ENCODE peak calls at places on chromosomes 5 and 9, in nine cellular contexts. V is stomach; A is stimulated activated naive B cell treated with anti-CD40 and anti-IgM and Interleukin-4, amounts not matched to agents 10 μg/mL and 1 μg/mL and 100 μg/mL, for 72 hours; T is NCI-H69; J is nucleus accumbens; K is astrocyte of the spinal cord; Q is stimulated activated naive CD8-positive, alpha-beta T cell treated with anti-CD3 and anti-CD28 coated beads, Interleukin-15, amount 100 ng/mL, for 72 hours; H is amniotic stem cell; U is GM12891. M is an unnamed sample.

GRCh38 chr5:78518365-78519197 is 130.0 kb downstream of the LHFPL2 start:
- DNase-seq in A (no peak), V (peak), U (no peak), T (no peak), K (peak), H (peak), J (no peak), Q (no peak), M (peak)

GRCh38 chr5:113380299-113381014 is 54.3 kb downstream of the TSSK1B start:
- DNase-seq in H (no peak), Q (no peak), T (no peak), U (no peak), V (no peak), K (no peak), A (no peak), J (no peak), M (peak)

GRCh38 chr9:4238522-4238921 is 61.3 kb downstream of the GLIS3 start:
- DNase-seq in K (peak), Q (no peak), V (no peak), T (no peak), J (no peak), H (no peak), U (no peak), A (no peak), M (peak)

GRCh38 chr9:88890546-88890945 is 100.7 kb upstream of the S1PR3 start:
- DNase-seq in Q (no peak), J (no peak), K (no peak), H (no peak), A (no peak), V (no peak), U (no peak), T (no peak), M (no peak)

GRCh38 chr5:59799668-59800374 is 93.7 kb downstream of the PDE4D start:
- DNase-seq in V (no peak), U (no peak), Q (peak), J (no peak), H (peak), A (no peak), T (peak), K (peak), M (peak)

GRCh38 chr5:16856531-16856930 is 79.6 kb downstream of the MYO10 start:
- DNase-seq in J (no peak), Q (no peak), A (no peak), H (no peak), T (no peak), K (no peak), U (no peak), V (no peak), M (no peak)

GRCh38 chr5:181205735-181206401 is 872 bp upstream of the TRIM7 start:
- DNase-seq in K (no peak), V (no peak), Q (no peak), A (no peak), U (no peak), T (no peak), J (no peak), H (no peak), M (no peak)

GRCh38 chr9:130766031-130766903 is 68.8 kb upstream of the ABL1 start:
- DNase-seq in K (no peak), U (no peak), A (no peak), V (no peak), H (no peak), Q (no peak), J (no peak), T (no peak), M (no peak)

GRCh38 chr9:92607088-92607487 is 62.8 kb downstream of the IPPK start:
- DNase-seq in K (peak), H (no peak), A (no peak), U (no peak), V (no peak), T (peak), J (no peak), Q (no peak), M (peak)

GRCh38 chr9:19102181-19102630 is 498 bp downstream of the HAUS6 start:
- DNase-seq in V (no peak), T (peak), U (peak), A (no peak), K (no peak), H (no peak), Q (peak), J (no peak), M (peak)

GRCh38 chr5:141867651-141868050 is 10.6 kb downstream of the PCDH1 start:
- DNase-seq in T (peak), Q (no peak), A (no peak), K (no peak), H (no peak), U (no peak), J (no peak), V (no peak), M (no peak)

GRCh38 chr5:170389250-170389902 is at the start of gene KCNMB1:
- DNase-seq in K (no peak), U (no peak), A (no peak), V (no peak), T (no peak), H (no peak), Q (no peak), J (no peak), M (no peak)

M was measured in GM03348.